ENCODE peak calls at places on chromosomes 12 and 14, in eight cellular contexts. One of them, this sample, is unnamed.

GRCh38 chr14:92546347-92547053 is 32.9 kb downstream of the RIN3 start:
- DNase-seq in GM06990: no peak
- DNase-seq in astrocyte of the cerebellum: no peak
- DNase-seq in CD4-positive, CD25-positive, alpha-beta regulatory T cell: no peak
- DNase-seq in NCI-H774: peak
- DNase-seq in A549: peak
- DNase-seq in mesothelial cell of epicardium: no peak
- DNase-seq in lower leg skin: no peak
- DNase-seq in this sample: no peak

GRCh38 chr14:88247228-88247627 is 75.8 kb downstream of the KCNK10 start:
- DNase-seq in GM06990: no peak
- DNase-seq in astrocyte of the cerebellum: no peak
- DNase-seq in CD4-positive, CD25-positive, alpha-beta regulatory T cell: no peak
- DNase-seq in NCI-H774: no peak
- DNase-seq in A549: no peak
- DNase-seq in mesothelial cell of epicardium: no peak
- DNase-seq in lower leg skin: no peak
- DNase-seq in this sample: no peak

GRCh38 chr14:55281316-55281839 is 10.2 kb downstream of the FBXO34 start:
- DNase-seq in GM06990: no peak
- DNase-seq in astrocyte of the cerebellum: no peak
- DNase-seq in CD4-positive, CD25-positive, alpha-beta regulatory T cell: no peak
- DNase-seq in NCI-H774: no peak
- DNase-seq in A549: no peak
- DNase-seq in mesothelial cell of epicardium: no peak
- DNase-seq in lower leg skin: no peak
- DNase-seq in this sample: no peak

GRCh38 chr14:53473480-53473879 is 320.4 kb upstream of the DDHD1 start:
- DNase-seq in GM06990: no peak
- DNase-seq in astrocyte of the cerebellum: no peak
- DNase-seq in CD4-positive, CD25-positive, alpha-beta regulatory T cell: no peak
- DNase-seq in NCI-H774: no peak
- DNase-seq in A549: peak
- DNase-seq in mesothelial cell of epicardium: no peak
- DNase-seq in lower leg skin: no peak
- DNase-seq in this sample: no peak

GRCh38 chr12:41557081-41557480 is 369.0 kb downstream of the PDZRN4 start:
- DNase-seq in GM06990: no peak
- DNase-seq in astrocyte of the cerebellum: no peak
- DNase-seq in CD4-positive, CD25-positive, alpha-beta regulatory T cell: no peak
- DNase-seq in NCI-H774: no peak
- DNase-seq in A549: no peak
- DNase-seq in mesothelial cell of epicardium: no peak
- DNase-seq in lower leg skin: no peak
- DNase-seq in this sample: no peak

GRCh38 chr14:94354638-94355185 is 31.6 kb upstream of the SERPINA6 start:
- DNase-seq in GM06990: no peak
- DNase-seq in astrocyte of the cerebellum: no peak
- DNase-seq in CD4-positive, CD25-positive, alpha-beta regulatory T cell: no peak
- DNase-seq in NCI-H774: no peak
- DNase-seq in A549: no peak
- DNase-seq in mesothelial cell of epicardium: no peak
- DNase-seq in lower leg skin: no peak
- DNase-seq in this sample: no peak

GRCh38 chr12:80498059-80498728 is 54.2 kb downstream of the PTPRQ start:
- DNase-seq in GM06990: no peak
- DNase-seq in astrocyte of the cerebellum: no peak
- DNase-seq in CD4-positive, CD25-positive, alpha-beta regulatory T cell: no peak
- DNase-seq in NCI-H774: no peak
- DNase-seq in A549: no peak
- DNase-seq in mesothelial cell of epicardium: no peak
- DNase-seq in lower leg skin: no peak
- DNase-seq in this sample: no peak

GRCh38 chr12:2282321-2282720 is 229.5 kb downstream of the CACNA1C start:
- DNase-seq in GM06990: no peak
- DNase-seq in astrocyte of the cerebellum: no peak
- DNase-seq in CD4-positive, CD25-positive, alpha-beta regulatory T cell: no peak
- DNase-seq in NCI-H774: no peak
- DNase-seq in A549: no peak
- DNase-seq in mesothelial cell of epicardium: no peak
- DNase-seq in lower leg skin: peak
- DNase-seq in this sample: no peak

GRCh38 chr12:54134850-54135249 is 53.9 kb downstream of the SMUG1 start:
- DNase-seq in GM06990: no peak
- DNase-seq in astrocyte of the cerebellum: no peak
- DNase-seq in CD4-positive, CD25-positive, alpha-beta regulatory T cell: no peak
- DNase-seq in NCI-H774: no peak
- DNase-seq in A549: peak
- DNase-seq in mesothelial cell of epicardium: no peak
- DNase-seq in lower leg skin: no peak
- DNase-seq in this sample: no peak

GRCh38 chr12:32039341-32039740 is 67.3 kb upstream of the BICD1 start:
- DNase-seq in GM06990: no peak
- DNase-seq in astrocyte of the cerebellum: no peak
- DNase-seq in CD4-positive, CD25-positive, alpha-beta regulatory T cell: no peak
- DNase-seq in NCI-H774: no peak
- DNase-seq in A549: no peak
- DNase-seq in mesothelial cell of epicardium: peak
- DNase-seq in lower leg skin: no peak
- DNase-seq in this sample: no peak

GRCh38 chr14:36522972-36523685 is 3.1 kb upstream of the NKX2-1 start:
- DNase-seq in GM06990: no peak
- DNase-seq in astrocyte of the cerebellum: no peak
- DNase-seq in CD4-positive, CD25-positive, alpha-beta regulatory T cell: no peak
- DNase-seq in NCI-H774: no peak
- DNase-seq in A549: no peak
- DNase-seq in mesothelial cell of epicardium: no peak
- DNase-seq in lower leg skin: no peak
- DNase-seq in this sample: no peak

GRCh38 chr12:113820842-113821241 is 145.3 kb downstream of the RBM19 start:
- DNase-seq in GM06990: no peak
- DNase-seq in astrocyte of the cerebellum: no peak
- DNase-seq in CD4-positive, CD25-positive, alpha-beta regulatory T cell: no peak
- DNase-seq in NCI-H774: no peak
- DNase-seq in A549: no peak
- DNase-seq in mesothelial cell of epicardium: no peak
- DNase-seq in lower leg skin: no peak
- DNase-seq in this sample: no peak

GRCh38 chr12:69534389-69534822 is 50.9 kb upstream of the CCT2 start:
- DNase-seq in GM06990: no peak
- DNase-seq in astrocyte of the cerebellum: peak
- DNase-seq in CD4-positive, CD25-positive, alpha-beta regulatory T cell: no peak
- DNase-seq in NCI-H774: peak
- DNase-seq in A549: peak
- DNase-seq in mesothelial cell of epicardium: peak
- DNase-seq in lower leg skin: no peak
- DNase-seq in this sample: no peak

GRCh38 chr14:71130491-71131179 is 223.4 kb downstream of the PCNX1 start:
- DNase-seq in GM06990: no peak
- DNase-seq in astrocyte of the cerebellum: peak
- DNase-seq in CD4-positive, CD25-positive, alpha-beta regulatory T cell: no peak
- DNase-seq in NCI-H774: no peak
- DNase-seq in A549: no peak
- DNase-seq in mesothelial cell of epicardium: no peak
- DNase-seq in lower leg skin: no peak
- DNase-seq in this sample: no peak

GRCh38 chr12:98901189-98901588 is 256.1 kb downstream of the APAF1 start:
- DNase-seq in GM06990: no peak
- DNase-seq in astrocyte of the cerebellum: peak
- DNase-seq in CD4-positive, CD25-positive, alpha-beta regulatory T cell: no peak
- DNase-seq in NCI-H774: no peak
- DNase-seq in A549: no peak
- DNase-seq in mesothelial cell of epicardium: no peak
- DNase-seq in lower leg skin: no peak
- DNase-seq in this sample: no peak

This sample was measured in CD4-positive, alpha-beta memory T cell.